ENCODE peak calls at places on chromosomes 12 and 14, in ten cellular contexts. G, P, O, R, D, Q, F, V, L and K are unnamed samples.

GRCh38 chr12:96241484-96242256 is 47.5 kb downstream of the ELK3 start:
- DNase-seq in G (peak; percentile 36), P (no peak), O (peak; percentile 71), R (peak; percentile 95), D (no peak), Q (no peak), F (no peak), V (peak; percentile 94), L (no peak), K (no peak)

GRCh38 chr14:89226789-89227489 is 190.1 kb downstream of the FOXN3 start:
- DNase-seq in G (no peak), P (no peak), O (no peak), R (no peak), D (no peak), Q (no peak), F (no peak), V (no peak), L (no peak), K (no peak)

GRCh38 chr14:50943943-50944646 is at the start of gene PYGL:
- DNase-seq in G (no peak), P (peak; percentile 68), O (peak; percentile 94), R (no peak), D (no peak), Q (no peak), F (peak; percentile 26), V (peak; percentile 1), L (peak; percentile 57), K (peak; percentile 93)

GRCh38 chr14:71372411-71372838 is 465.2 kb downstream of the PCNX1 start:
- DNase-seq in G (no peak), P (no peak), O (no peak), R (no peak), D (peak; percentile 12), Q (no peak), F (no peak), V (no peak), L (no peak), K (no peak)

GRCh38 chr14:71693373-71693772 is 238.9 kb upstream of the RGS6 start:
- DNase-seq in G (no peak), P (no peak), O (no peak), R (no peak), D (no peak), Q (no peak), F (no peak), V (no peak), L (no peak), K (no peak)

GRCh38 chr12:41967668-41968649 is 176.7 kb downstream of the GXYLT1 start:
- DNase-seq in G (no peak), P (no peak), O (no peak), R (no peak), D (no peak), Q (no peak), F (no peak), V (no peak), L (no peak), K (no peak)

GRCh38 chr12:80186727-80187217 is 87.4 kb downstream of the OTOGL start:
- DNase-seq in G (peak; percentile 11), P (peak; percentile 52), O (no peak), R (peak; percentile 25), D (peak; percentile 78), Q (peak; percentile 89), F (no peak), V (peak; percentile 15), L (peak; percentile 51), K (no peak)

GRCh38 chr14:52086755-52087154 is 17.9 kb upstream of the NID2 start:
- DNase-seq in G (no peak), P (no peak), O (no peak), R (no peak), D (no peak), Q (no peak), F (no peak), V (no peak), L (no peak), K (no peak)

GRCh38 chr12:63905523-63905922 is 61.0 kb downstream of the SRGAP1 start:
- DNase-seq in G (no peak), P (no peak), O (no peak), R (no peak), D (no peak), Q (no peak), F (no peak), V (no peak), L (peak; percentile 26), K (no peak)

GRCh38 chr12:49346659-49347306 is at the start of gene DNAJC22:
- DNase-seq in G (no peak), P (peak; percentile 41), O (no peak), R (no peak), D (no peak), Q (no peak), F (no peak), V (no peak), L (no peak), K (no peak)

GRCh38 chr12:14839262-14839661 is 4.1 kb downstream of the ART4 start:
- DNase-seq in G (no peak), P (no peak), O (no peak), R (no peak), D (no peak), Q (no peak), F (no peak), V (no peak), L (no peak), K (no peak)

GRCh38 chr14:95265106-95266094 is 54.3 kb downstream of the CLMN start:
- DNase-seq in G (peak; percentile 18), P (no peak), O (no peak), R (no peak), D (peak; percentile 84), Q (peak; percentile 93), F (no peak), V (no peak), L (peak; percentile 42), K (no peak)

GRCh38 chr14:100546051-100546443 is 41.2 kb downstream of the BEGAIN start:
- DNase-seq in G (no peak), P (peak; percentile 63), O (no peak), R (peak; percentile 23), D (no peak), Q (no peak), F (no peak), V (no peak), L (no peak), K (no peak)

GRCh38 chr14:97891515-97891914 is 1094.3 kb downstream of the VRK1 start:
- DNase-seq in G (no peak), P (no peak), O (no peak), R (no peak), D (no peak), Q (no peak), F (no peak), V (no peak), L (no peak), K (no peak)

GRCh38 chr12:31818623-31819268 is 89.9 kb upstream of the AMN1 start:
- DNase-seq in G (no peak), P (no peak), O (no peak), R (no peak), D (no peak), Q (no peak), F (no peak), V (no peak), L (no peak), K (no peak)

GRCh38 chr12:48080285-48080684 is 25.6 kb downstream of the SENP1 start:
- DNase-seq in G (no peak), P (no peak), O (no peak), R (no peak), D (no peak), Q (no peak), F (no peak), V (no peak), L (no peak), K (no peak)

GRCh38 chr12:46473634-46474201 is 101.1 kb upstream of the SLC38A2 start:
- DNase-seq in G (no peak), P (no peak), O (peak; percentile 74), R (no peak), D (peak; percentile 84), Q (peak; percentile 94), F (no peak), V (no peak), L (peak; percentile 55), K (no peak)